ENCODE peak calls at places on chromosomes 5 and 9, in six cellular contexts. Q, S, D, A, R and M are unnamed samples.

GRCh38 chr5:116546033-116546742 is 28.4 kb downstream of the SEMA6A start:
- DNase-seq in Q (no peak), S (peak), D (no peak), A (no peak), R (no peak), M (no peak)

GRCh38 chr5:138032028-138032571 is 779 bp downstream of the FAM13B start:
- DNase-seq in Q (peak), S (peak), D (peak), A (peak), R (peak), M (no peak)

GRCh38 chr5:166562246-166562645 is 1729.2 kb upstream of the WWC1 start:
- DNase-seq in Q (peak), S (no peak), D (no peak), A (no peak), R (no peak), M (no peak)

GRCh38 chr5:66713998-66714397 is 117.8 kb downstream of the MAST4 start:
- DNase-seq in Q (no peak), S (no peak), D (no peak), A (no peak), R (peak), M (no peak)

GRCh38 chr9:33795819-33796218 is 458 bp downstream of the PRSS3 start:
- DNase-seq in Q (no peak), S (peak), D (no peak), A (no peak), R (no peak), M (no peak)

GRCh38 chr5:83378624-83379259 is 92.8 kb upstream of the VCAN start:
- DNase-seq in Q (peak), S (no peak), D (no peak), A (no peak), R (no peak), M (no peak)

GRCh38 chr5:147737921-147738320 is 44.6 kb downstream of the JAKMIP2 start:
- DNase-seq in Q (no peak), S (no peak), D (no peak), A (no peak), R (no peak), M (no peak)

GRCh38 chr5:93305984-93306383 is 275.0 kb downstream of the NR2F1-AS1 start:
- DNase-seq in Q (peak), S (no peak), D (no peak), A (no peak), R (peak), M (no peak)

GRCh38 chr5:177304392-177305119 is 957 bp downstream of the PRELID1 start:
- DNase-seq in Q (no peak), S (peak), D (peak), A (no peak), R (peak), M (no peak)

GRCh38 chr9:127706836-127707241 is at the start of gene CFAP157:
- DNase-seq in Q (peak), S (no peak), D (no peak), A (no peak), R (no peak), M (no peak)

GRCh38 chr5:105503950-105504349 is 1941.4 kb upstream of the NUDT12 start:
- DNase-seq in Q (no peak), S (no peak), D (peak), A (no peak), R (no peak), M (no peak)

GRCh38 chr5:56298329-56298962 is 65.3 kb upstream of the ANKRD55 start:
- DNase-seq in Q (no peak), S (no peak), D (no peak), A (no peak), R (no peak), M (no peak)

GRCh38 chr5:158843305-158843704 is 256.4 kb downstream of the EBF1 start:
- DNase-seq in Q (peak), S (no peak), D (no peak), A (no peak), R (no peak), M (no peak)

GRCh38 chr5:149546974-149547373 is 4.3 kb downstream of the CSNK1A1 start:
- DNase-seq in Q (no peak), S (no peak), D (no peak), A (no peak), R (no peak), M (no peak)

GRCh38 chr5:92890841-92891244 is 690.2 kb downstream of the NR2F1-AS1 start:
- DNase-seq in Q (no peak), S (no peak), D (peak), A (no peak), R (no peak), M (no peak)

GRCh38 chr5:139214646-139215045 is 16.5 kb upstream of the SIL1 start:
- DNase-seq in Q (no peak), S (no peak), D (no peak), A (no peak), R (no peak), M (no peak)

GRCh38 chr9:10701906-10702305 is 89.1 kb upstream of the PTPRD start:
- DNase-seq in Q (no peak), S (no peak), D (no peak), A (no peak), R (no peak), M (no peak)

GRCh38 chr5:102933300-102933699 is 178.2 kb downstream of the PAM start:
- DNase-seq in Q (no peak), S (peak), D (no peak), A (no peak), R (no peak), M (no peak)

GRCh38 chr5:80960531-80961375 is 590 bp downstream of the RASGRF2 start:
- DNase-seq in Q (peak), S (peak), D (peak), A (peak), R (no peak), M (no peak)

GRCh38 chr9:91991621-91992435 is 41.8 kb upstream of the ROR2 start:
- DNase-seq in Q (no peak), S (no peak), D (no peak), A (no peak), R (no peak), M (no peak)

GRCh38 chr5:6522337-6522736 is 73.7 kb downstream of the UBE2QL1 start:
- DNase-seq in Q (no peak), S (no peak), D (no peak), A (no peak), R (no peak), M (no peak)

GRCh38 chr5:91419571-91420537 is 36.7 kb upstream of the ARRDC3 start:
- DNase-seq in Q (peak), S (peak), D (peak), A (peak), R (peak), M (no peak)

GRCh38 chr9:14441976-14442651 is 128.2 kb upstream of the NFIB start:
- DNase-seq in Q (peak), S (no peak), D (peak), A (no peak), R (peak), M (no peak)

GRCh38 chr5:32352685-32353084 is 39.9 kb upstream of the MTMR12 start:
- DNase-seq in Q (no peak), S (no peak), D (no peak), A (no peak), R (no peak), M (no peak)

GRCh38 chr5:69152731-69153130 is 14.2 kb upstream of the CCNB1 start:
- DNase-seq in Q (no peak), S (no peak), D (no peak), A (no peak), R (no peak), M (no peak)

GRCh38 chr9:107711528-107711927 is 222.0 kb upstream of the KLF4 start:
- DNase-seq in Q (no peak), S (peak), D (peak), A (peak), R (no peak), M (peak)

GRCh38 chr9:70352356-70352755 is 62.1 kb downstream of the KLF9 start:
- DNase-seq in Q (no peak), S (no peak), D (peak), A (no peak), R (no peak), M (no peak)

GRCh38 chr5:133049726-133050048 is 2.1 kb upstream of the HSPA4 start:
- DNase-seq in Q (no peak), S (no peak), D (no peak), A (no peak), R (no peak), M (no peak)
- H3K4me3 ChIP-seq in Q (peak), S (no peak), D (no peak), A (peak), R (no peak), M (no peak)

DNA sequence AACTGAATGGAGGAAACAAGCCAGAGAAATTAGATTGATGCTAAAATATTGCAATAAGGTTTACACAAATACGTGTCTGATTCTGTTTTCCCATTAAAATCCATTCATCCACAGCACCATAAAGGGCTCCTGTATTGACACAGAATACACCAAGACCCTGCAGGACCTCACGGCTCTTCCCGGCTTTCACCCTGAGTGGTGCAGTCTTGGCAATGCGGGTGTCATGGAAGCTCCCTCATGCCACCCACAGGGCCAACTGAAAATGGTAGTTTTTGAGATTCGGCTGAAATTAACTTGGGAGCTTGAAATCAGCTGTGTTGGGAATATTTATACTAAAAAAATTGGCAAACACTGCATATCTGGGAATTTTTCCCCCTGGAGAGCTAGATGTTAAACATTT is 17.3 kb upstream of the EXOC3 start:
- DNase-seq in Q (no peak), S (no peak), D (no peak), A (no peak), R (no peak), M (no peak)
- TF ChIP-seq CTCF in Q (no peak), S (no peak), D (no peak), A (no peak), R (no peak), M (no peak)

GRCh38 chr5:132462856-132463745 is 27.5 kb downstream of the IRF1 start:
- DNase-seq in Q (no peak), S (peak), D (no peak), A (no peak), R (no peak), M (no peak)

GRCh38 chr5:132466453-132467291 is 23.9 kb downstream of the IRF1 start:
- DNase-seq in Q (no peak), S (peak), D (peak), A (peak), R (peak), M (no peak)

GRCh38 chr5:132463808-132464154 is 26.8 kb downstream of the IRF1 start:
- DNase-seq in Q (no peak), S (peak), D (no peak), A (no peak), R (no peak), M (no peak)

GRCh38 chr5:132465095-132465707 is 25.4 kb downstream of the IRF1 start:
- DNase-seq in Q (no peak), S (peak), D (no peak), A (no peak), R (no peak), M (no peak)

GRCh38 chr5:132464155-132464939 is 26.2 kb downstream of the IRF1 start:
- DNase-seq in Q (peak), S (peak), D (no peak), A (no peak), R (peak), M (no peak)
- H3K4me3 ChIP-seq in Q (no peak), S (no peak), D (no peak), A (no peak), R (no peak), M (no peak)

GRCh38 chr9:98573749-98574278 is 134.9 kb downstream of the GABBR2 start:
- DNase-seq in Q (no peak), S (no peak), D (no peak), A (no peak), R (no peak), M (no peak)
- TF ChIP-seq CTCF in Q (peak), S (no peak), D (peak), A (no peak), R (no peak), M (no peak)